ENCODE peak calls at places on chromosomes 11 and 22, in five cellular contexts. C is esophagus muscularis mucosa, B is HCT116, Q is HL-60, F is HepG2. M is an unnamed sample.

GRCh38 chr11:12386309-12386708 is 8.9 kb downstream of the PARVA start:
- DNase-seq in C (peak), B (no peak), Q (no peak), F (no peak), M (no peak)

GRCh38 chr22:26632422-26633155 is 10.8 kb downstream of the CRYBA4 start:
- DNase-seq in C (no peak), B (no peak), Q (no peak), F (no peak), M (no peak)

GRCh38 chr11:61129608-61130523 is 27.6 kb downstream of the CD5 start:
- DNase-seq in C (peak), B (peak), Q (peak), F (peak), M (no peak)

GRCh38 chr22:19795617-19796008 is 35.0 kb downstream of the TBX1 start:
- DNase-seq in C (no peak), B (no peak), Q (no peak), F (no peak), M (no peak)

GRCh38 chr22:40289991-40290459 is 56.3 kb upstream of the ADSL start:
- DNase-seq in C (no peak), B (no peak), Q (peak), F (no peak), M (no peak)

GRCh38 chr22:39785232-39785631 is 108.3 kb downstream of the ENTHD1 start:
- DNase-seq in C (no peak), B (no peak), Q (no peak), F (no peak), M (no peak)

GRCh38 chr11:70383664-70384395 is 14.5 kb upstream of the CTTN start:
- DNase-seq in C (no peak), B (no peak), Q (no peak), F (no peak), M (no peak)

GRCh38 chr11:70503201-70503877 is 105.0 kb downstream of the CTTN start:
- DNase-seq in C (no peak), B (no peak), Q (no peak), F (no peak), M (no peak)

GRCh38 chr11:72975778-72976520 is 161.7 kb downstream of the ATG16L2 start:
- DNase-seq in C (no peak), B (no peak), Q (peak), F (peak), M (no peak)

GRCh38 chr11:2887526-2888195 is 2.1 kb upstream of the CDKN1C start:
- DNase-seq in C (no peak), B (no peak), Q (no peak), F (no peak), M (no peak)

GRCh38 chr11:19988598-19988997 is 171.7 kb downstream of the DBX1 start:
- DNase-seq in C (no peak), B (peak), Q (no peak), F (no peak), M (no peak)

GRCh38 chr11:36012410-36012809 is 68.5 kb downstream of the LDLRAD3 start:
- DNase-seq in C (no peak), B (no peak), Q (no peak), F (no peak), M (no peak)

GRCh38 chr11:95512177-95512576 is 277.4 kb downstream of the FAM76B start:
- DNase-seq in C (peak), B (no peak), Q (no peak), F (no peak), M (no peak)

DNA sequence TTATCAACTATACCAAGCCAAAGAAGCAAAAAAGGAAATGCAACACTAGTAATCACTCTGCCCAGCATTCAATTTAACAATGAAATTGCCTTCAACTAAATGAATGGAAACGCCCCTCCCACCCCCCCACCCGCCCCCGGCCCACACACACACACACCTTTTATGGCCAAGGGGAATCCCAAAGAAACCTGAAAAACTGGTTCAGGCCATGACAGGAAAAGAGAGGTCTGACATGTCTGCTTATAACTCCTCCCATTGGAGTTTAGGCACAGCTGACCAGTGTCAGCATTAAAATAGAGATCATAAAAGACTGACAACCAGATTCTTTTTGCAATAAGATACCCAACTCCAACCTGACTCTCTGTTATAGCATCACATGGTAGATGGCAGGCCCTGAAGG is 42.6 kb downstream of the ACER3 start:
- DNase-seq in C (no peak), B (peak), Q (no peak), F (no peak), M (no peak)
- TF ChIP-seq POLR2AphosphoS5 in C (no peak), B (no peak), Q (no peak), F (no peak), M (no peak)

GRCh38 chr11:112440518-112440917 is 179.9 kb upstream of the PLET1 start:
- DNase-seq in C (no peak), B (peak), Q (no peak), F (no peak), M (no peak)
- TF ChIP-seq POLR2AphosphoS5 in C (no peak), B (no peak), Q (no peak), F (no peak), M (no peak)

GRCh38 chr22:31055322-31056159 is 25.6 kb upstream of the SMTN start:
- DNase-seq in C (peak), B (no peak), Q (no peak), F (peak), M (peak)
- TF ChIP-seq POLR2AphosphoS5 in C (peak), B (no peak), Q (no peak), F (no peak), M (peak)

GRCh38 chr22:47647720-47648119 is 885.3 kb downstream of the TBC1D22A start:
- DNase-seq in C (no peak), B (no peak), Q (no peak), F (no peak), M (peak)
- TF ChIP-seq POLR2AphosphoS5 in C (no peak), B (no peak), Q (no peak), F (no peak), M (no peak)

DNA sequence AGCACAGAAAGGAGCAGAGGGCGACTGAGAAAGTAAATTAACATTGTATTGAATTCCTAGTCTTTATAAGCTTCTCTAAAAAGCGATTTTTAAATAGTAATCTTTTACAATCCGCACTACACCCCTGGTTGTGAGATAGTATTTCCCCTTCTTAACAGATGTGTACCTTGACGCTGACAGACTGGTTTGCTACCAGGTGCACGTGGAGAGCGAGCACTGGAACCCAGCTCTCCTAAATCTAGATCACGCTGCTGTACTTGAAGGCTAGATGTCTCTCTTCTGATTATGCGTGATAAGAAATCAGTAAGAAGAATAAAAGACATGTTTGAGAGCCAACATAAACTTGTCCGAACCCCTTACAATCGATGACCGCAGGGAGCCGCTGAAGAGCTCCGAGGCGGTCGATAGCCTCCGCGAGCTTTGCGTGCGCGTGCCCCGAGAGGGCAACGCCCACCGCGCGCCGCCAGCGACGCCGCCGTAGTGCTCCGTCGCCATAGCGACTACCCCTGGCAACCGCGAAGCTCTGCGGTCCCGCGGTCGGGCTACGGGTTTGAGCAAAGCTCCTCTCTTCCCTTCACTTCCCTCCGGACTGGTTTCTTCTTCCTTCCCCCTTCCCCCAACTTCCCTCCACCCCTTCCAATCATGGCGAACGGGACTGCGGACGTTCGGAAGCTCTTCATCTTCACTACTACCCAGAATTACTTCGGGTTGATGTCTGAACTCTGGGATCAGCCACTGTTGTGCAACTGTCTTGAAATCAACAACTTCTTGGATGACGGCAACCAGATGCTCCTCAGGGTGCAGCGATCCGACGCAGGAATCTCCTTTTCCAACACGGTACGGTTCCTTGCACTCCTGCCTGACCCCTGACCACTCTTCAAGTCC is at the start of gene DYNC2H1:
- DNase-seq in C (peak), B (peak), Q (peak), F (peak), M (peak)
- TF ChIP-seq POLR2AphosphoS5 in C (peak), B (peak), Q (peak), F (no peak), M (peak)

DNA sequence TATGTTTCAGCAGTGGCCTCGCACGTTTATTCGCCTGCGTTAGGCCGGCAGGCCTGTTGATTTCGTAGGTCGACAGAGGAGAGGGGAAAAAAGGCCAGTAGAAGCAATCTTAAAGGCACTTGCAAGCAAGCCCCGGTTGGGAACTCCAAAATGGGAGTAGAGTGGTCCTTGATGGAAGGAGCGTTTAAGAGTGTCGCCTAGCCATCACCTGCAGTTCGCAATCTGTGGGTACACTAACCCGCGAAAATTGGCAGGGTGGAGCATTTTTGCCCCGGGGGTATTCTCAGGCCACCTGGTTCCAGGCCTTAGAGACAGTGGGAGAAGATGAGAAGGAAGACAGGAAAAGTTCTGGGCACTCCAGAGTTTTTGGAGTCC is 1.1 kb downstream of the EWSR1 start:
- DNase-seq in C (no peak), B (no peak), Q (no peak), F (no peak), M (no peak)
- TF ChIP-seq POLR2AphosphoS5 in C (no peak), B (no peak), Q (no peak), F (no peak), M (no peak)

GRCh38 chr11:77090373-77091111 is 12.1 kb upstream of the OMP start:
- DNase-seq in C (no peak), B (no peak), Q (no peak), F (no peak), M (no peak)

GRCh38 chr11:77092382-77092781 is 10.3 kb upstream of the OMP start:
- DNase-seq in C (no peak), B (no peak), Q (no peak), F (no peak), M (no peak)

GRCh38 chr11:77090046-77090372 is 12.6 kb upstream of the OMP start:
- DNase-seq in C (no peak), B (no peak), Q (no peak), F (no peak), M (no peak)

GRCh38 chr11:77093056-77093891 is 9.4 kb upstream of the OMP start:
- DNase-seq in C (no peak), B (no peak), Q (no peak), F (no peak), M (no peak)

GRCh38 chr11:77091146-77091940 is 11.3 kb upstream of the OMP start:
- DNase-seq in C (no peak), B (peak), Q (peak), F (peak), M (no peak)
- TF ChIP-seq POLR2AphosphoS5 in C (peak), B (no peak), Q (no peak), F (no peak), M (no peak)